ENCODE peak calls at places on chromosome 5, in six cellular contexts. X is CD8-positive, alpha-beta memory T cell; Q is astrocyte; P is left lung; U is right atrium auricular region; M is A549. C is an unnamed sample. For H3K4me1, the result is how much of the 10 kb centered on the place peaks cover.

GRCh38 chr5:114999176-114999575 is 170.5 kb downstream of the TRIM36 start:
- DNase-seq in U (no peak), P (peak), Q (no peak), X (no peak), M (no peak), C (no peak)

GRCh38 chr5:71482132-71482531 is 26.7 kb downstream of the BDP1 start:
- DNase-seq in P (no peak), X (no peak), M (peak), U (no peak), Q (peak), C (no peak)

GRCh38 chr5:107072967-107073366 is 597.8 kb downstream of the EFNA5 start:
- DNase-seq in P (no peak), U (no peak), M (no peak), X (no peak), Q (no peak), C (no peak)

GRCh38 chr5:127206320-127207113 is 84.1 kb upstream of the MEGF10 start:
- DNase-seq in Q (peak), U (no peak), P (no peak), X (no peak), M (peak), C (no peak)

GRCh38 chr5:147406636-147407035 is 103.2 kb downstream of the DPYSL3 start:
- DNase-seq in U (no peak), M (no peak), P (no peak), X (no peak), Q (no peak), C (no peak)

GRCh38 chr5:125491986-125492385 is 745.5 kb upstream of the ZNF608 start:
- DNase-seq in X (no peak), M (no peak), Q (no peak), P (no peak), U (no peak), C (no peak)

GRCh38 chr5:72511371-72512178 is 4.4 kb upstream of the ZNF366 start:
- DNase-seq in U (no peak), X (no peak), P (no peak), M (no peak), Q (peak), C (no peak)

GRCh38 chr5:74973694-74974093 is 78.7 kb downstream of the GCNT4 start:
- DNase-seq in M (no peak), U (no peak), X (no peak), P (no peak), Q (no peak), C (peak)

GRCh38 chr5:151738125-151738848 is 20.1 kb downstream of the ATOX1 start:
- DNase-seq in Q (peak), U (no peak), X (no peak), P (no peak), M (no peak), C (no peak)

GRCh38 chr5:71586052-71586940 is 844 bp upstream of the MCCC2 start:
- DNase-seq in Q (no peak), M (peak), U (no peak), P (no peak), X (no peak), C (no peak)

GRCh38 chr5:56048124-56048523 is 53.4 kb upstream of the IL6ST start:
- DNase-seq in X (no peak), P (no peak), Q (no peak), M (no peak), U (no peak), C (no peak)

DNA sequence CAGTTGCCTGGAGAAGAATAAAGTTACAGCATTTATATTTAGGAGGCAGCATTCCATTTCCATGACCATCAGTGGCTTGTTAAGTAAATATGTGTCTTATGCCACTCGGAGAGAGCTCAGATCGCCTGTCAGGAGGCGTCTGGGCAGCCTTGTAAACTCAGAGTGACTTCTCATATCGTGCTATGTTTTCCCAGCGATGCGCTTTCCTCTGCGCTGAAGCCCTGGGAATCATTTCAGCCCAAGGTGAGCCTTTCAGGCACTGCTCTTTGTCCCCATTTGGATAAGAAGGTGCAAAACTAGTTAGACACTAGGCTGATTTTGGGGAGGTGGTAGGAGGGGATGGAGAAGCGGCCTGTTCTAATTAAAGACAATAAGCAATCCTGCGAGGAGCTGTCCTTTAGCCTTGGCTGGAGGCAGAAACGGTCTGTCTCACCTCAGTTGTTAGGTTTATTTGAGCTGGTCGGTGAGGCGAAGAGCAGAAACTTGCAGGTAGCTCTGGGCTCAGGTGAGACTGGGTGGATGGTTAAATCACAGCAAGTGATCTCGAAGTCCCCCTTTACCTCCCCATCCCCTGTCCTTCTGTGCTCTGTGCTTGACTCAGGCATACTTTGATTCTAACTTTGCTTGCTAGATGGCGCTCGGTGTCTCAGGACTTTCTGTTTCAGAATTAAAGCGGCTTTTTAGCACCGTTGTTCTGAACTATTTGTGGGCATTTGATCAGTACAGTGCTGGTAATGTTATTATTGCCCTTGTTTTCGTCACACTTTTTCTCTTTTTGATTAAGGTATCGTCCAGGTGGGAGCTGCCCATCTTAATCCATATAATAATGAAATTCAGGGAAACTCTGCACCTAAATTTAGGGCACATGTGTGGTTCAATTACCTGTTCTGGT is 24.6 kb downstream of the NR2F1 start:
- DNase-seq in X (no peak), U (no peak), P (no peak), M (peak), Q (peak), C (peak)
- H3K27ac ChIP-seq in X (no peak), U (peak), P (no peak), M (no peak), Q (peak), C (no peak)

GRCh38 chr5:119312403-119312802 is 43.4 kb upstream of the TNFAIP8 start:
- DNase-seq in P (no peak), U (no peak), Q (no peak), X (no peak), M (no peak), C (peak)

GRCh38 chr5:119313207-119313606 is 42.6 kb upstream of the TNFAIP8 start:
- DNase-seq in X (no peak), M (no peak), U (no peak), Q (no peak), P (no peak), C (no peak)

GRCh38 chr5:119307170-119307569 is 48.6 kb upstream of the TNFAIP8 start:
- DNase-seq in X (no peak), P (no peak), U (no peak), Q (no peak), M (no peak), C (no peak)

GRCh38 chr5:119311688-119312087 is 44.1 kb upstream of the TNFAIP8 start:
- DNase-seq in P (no peak), M (no peak), U (no peak), Q (no peak), X (no peak), C (peak)

GRCh38 chr5:119309290-119309818 is 46.5 kb upstream of the TNFAIP8 start:
- DNase-seq in P (no peak), M (no peak), U (no peak), Q (no peak), X (no peak), C (peak)
- H3K4me1 ChIP-seq in P (under half), M (half or more), U (under half), Q (under half), X (half or more), C (under half)

GRCh38 chr5:179130101-179130681 is 70.0 kb downstream of the ZNF354C start:
- DNase-seq in X (no peak), Q (no peak), P (peak), U (no peak), M (no peak), C (peak)
- H3K27ac ChIP-seq in X (no peak), Q (no peak), P (no peak), U (no peak), M (no peak), C (no peak)

DNA sequence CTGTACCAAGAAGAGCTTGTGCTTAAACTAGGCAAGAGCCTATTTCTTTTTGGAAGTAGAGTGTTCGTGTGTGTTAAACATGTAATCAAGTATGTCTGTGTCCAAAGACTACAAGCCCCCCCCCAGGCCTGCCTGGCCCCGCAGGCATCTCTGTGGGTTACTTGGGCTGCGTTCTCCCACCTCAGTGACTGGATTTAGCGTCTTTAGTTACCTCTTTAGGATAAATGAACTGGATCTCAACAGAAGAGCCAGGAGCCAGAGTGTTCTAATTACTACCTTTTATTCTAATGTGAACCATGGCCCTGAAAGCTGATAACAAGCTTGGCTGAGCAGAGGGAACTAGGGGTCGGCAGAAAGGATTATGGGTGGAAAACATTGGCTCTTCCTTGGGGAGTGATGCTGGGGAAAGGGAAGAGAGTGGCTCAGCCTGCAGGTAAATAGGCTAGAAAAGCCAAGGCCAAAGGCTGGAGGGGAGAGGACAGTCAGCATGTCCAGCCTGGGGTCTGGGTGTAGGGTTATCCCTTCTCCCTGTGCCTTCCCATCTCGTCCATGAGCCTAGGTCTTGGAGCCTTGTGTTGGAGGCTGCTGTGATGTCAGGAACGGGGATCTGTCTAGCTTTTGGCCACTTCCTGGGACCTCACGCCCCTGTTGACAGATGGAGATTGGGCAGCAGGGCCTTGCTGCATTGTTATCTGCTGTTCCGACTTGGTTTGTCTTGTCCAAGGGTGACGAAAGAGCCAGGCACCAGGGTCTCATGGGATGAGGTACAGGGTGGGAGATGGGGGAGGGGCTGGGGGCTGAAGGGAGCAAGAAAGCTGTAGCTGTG is 11.1 kb downstream of the CD74 start:
- DNase-seq in P (no peak), X (no peak), U (no peak), Q (no peak), M (no peak), C (no peak)
- H3K4me1 ChIP-seq in P (under half), X (under half), U (under half), Q (under half), M (under half), C (under half)

GRCh38 chr5:135029468-135030122 is 4.4 kb downstream of the PITX1 start:
- DNase-seq in P (no peak), U (no peak), X (no peak), M (no peak), Q (no peak), C (no peak)
- H3K27ac ChIP-seq in P (no peak), U (no peak), X (no peak), M (no peak), Q (no peak), C (no peak)

GRCh38 chr5:139293199-139293503 is 389 bp upstream of the MATR3 start:
- DNase-seq in U (no peak), X (no peak), Q (no peak), M (no peak), P (no peak), C (no peak)
- H3K4me1 ChIP-seq in U (under half), X (under half), Q (under half), M (under half), P (under half), C (under half)